ENCODE peak calls at places on chromosome 22, in four cellular contexts. S is OCI-LY7, K is Panc1, D is AG10803. E is an unnamed sample.

GRCh38 chr22:49767355-49768062 is 60.2 kb downstream of the BRD1 start:
- DNase-seq in S (peak), K (peak), D (peak), E (peak)

GRCh38 chr22:19892249-19892879 is 37.7 kb upstream of the GNB1L start:
- DNase-seq in S (peak), K (no peak), D (no peak), E (peak)

GRCh38 chr22:48444320-48445112 is 1383.2 kb downstream of the BRD1 start:
- DNase-seq in S (peak), K (no peak), D (peak), E (no peak)

GRCh38 chr22:19105867-19106802 is 16.1 kb downstream of the DGCR2 start:
- DNase-seq in S (peak), K (no peak), D (no peak), E (no peak)

GRCh38 chr22:50102946-50103345 is 13.1 kb downstream of the MOV10L1 start:
- DNase-seq in S (peak), K (no peak), D (no peak), E (peak)

GRCh38 chr22:39575552-39575825 is 4.9 kb downstream of the CACNA1I start:
- DNase-seq in S (no peak), K (no peak), D (no peak), E (no peak)

GRCh38 chr22:30878516-30879365 is 89.8 kb downstream of the MORC2 start:
- DNase-seq in S (no peak), K (no peak), D (no peak), E (no peak)

GRCh38 chr22:17961443-17961729 is 63.0 kb downstream of the MICAL3 start:
- DNase-seq in S (no peak), K (no peak), D (no peak), E (no peak)

GRCh38 chr22:49211176-49211575 is 616.5 kb downstream of the BRD1 start:
- DNase-seq in S (no peak), K (no peak), D (no peak), E (no peak)

GRCh38 chr22:28600546-28601143 is 79.0 kb downstream of the TTC28 start:
- DNase-seq in S (peak), K (no peak), D (peak), E (peak)

GRCh38 chr22:44167501-44167900 is 13.2 kb upstream of the PARVG start:
- DNase-seq in S (no peak), K (no peak), D (no peak), E (no peak)

GRCh38 chr22:21849489-21849888 is 18.0 kb downstream of the MAPK1 start:
- DNase-seq in S (no peak), K (no peak), D (peak), E (no peak)

GRCh38 chr22:20839837-20840645 is 18.6 kb downstream of the PI4KA start:
- DNase-seq in S (no peak), K (no peak), D (no peak), E (no peak)

GRCh38 chr22:48242461-48242864 is 1480.0 kb downstream of the TBC1D22A start:
- DNase-seq in S (no peak), K (no peak), D (no peak), E (no peak)

DNA sequence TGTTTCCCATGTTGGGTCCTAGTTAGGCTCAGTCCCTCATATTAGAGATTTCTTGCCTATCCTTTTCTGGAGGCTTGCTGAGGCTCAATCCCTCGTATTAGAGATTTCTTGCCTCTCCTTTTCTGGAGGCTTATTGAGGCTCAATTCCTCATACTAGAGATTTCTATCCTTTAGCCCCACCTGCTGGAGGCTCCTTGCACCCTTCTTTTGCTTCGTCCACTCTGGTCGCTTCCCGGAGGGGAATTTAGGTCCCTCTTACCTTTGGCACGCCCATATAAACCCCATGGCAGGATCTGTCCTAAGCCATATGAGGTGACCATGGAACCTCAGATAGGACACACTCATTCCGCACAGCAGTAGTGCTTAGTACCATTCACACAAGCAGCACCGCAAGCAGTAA is 15.9 kb downstream of the CYP2D6 start:
- DNase-seq in S (peak), K (no peak), D (peak), E (no peak)
- TF ChIP-seq CTCF in S (peak), K (peak), D (peak), E (no peak)

DNA sequence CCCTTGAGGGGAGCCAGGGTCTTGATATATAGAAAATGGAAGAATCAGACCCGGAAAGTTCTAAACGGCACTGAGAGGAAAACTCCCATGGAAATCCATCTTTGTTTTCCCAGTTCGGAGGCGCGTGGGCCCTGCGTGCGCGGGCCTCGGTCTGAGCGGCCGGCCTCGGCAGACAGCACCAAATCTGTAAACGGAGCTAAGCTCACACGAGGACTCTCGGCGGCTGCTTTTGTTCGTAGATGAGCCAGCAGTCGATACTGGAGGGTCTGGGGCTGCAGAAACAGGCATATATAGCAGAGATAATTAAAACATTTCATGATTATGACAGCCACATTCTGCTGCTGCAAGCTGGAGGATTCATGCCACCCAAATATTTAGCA is 68.5 kb upstream of the PPARA start:
- DNase-seq in S (no peak), K (no peak), D (no peak), E (no peak)
- TF ChIP-seq CTCF in S (no peak), K (no peak), D (no peak), E (no peak)

DNA sequence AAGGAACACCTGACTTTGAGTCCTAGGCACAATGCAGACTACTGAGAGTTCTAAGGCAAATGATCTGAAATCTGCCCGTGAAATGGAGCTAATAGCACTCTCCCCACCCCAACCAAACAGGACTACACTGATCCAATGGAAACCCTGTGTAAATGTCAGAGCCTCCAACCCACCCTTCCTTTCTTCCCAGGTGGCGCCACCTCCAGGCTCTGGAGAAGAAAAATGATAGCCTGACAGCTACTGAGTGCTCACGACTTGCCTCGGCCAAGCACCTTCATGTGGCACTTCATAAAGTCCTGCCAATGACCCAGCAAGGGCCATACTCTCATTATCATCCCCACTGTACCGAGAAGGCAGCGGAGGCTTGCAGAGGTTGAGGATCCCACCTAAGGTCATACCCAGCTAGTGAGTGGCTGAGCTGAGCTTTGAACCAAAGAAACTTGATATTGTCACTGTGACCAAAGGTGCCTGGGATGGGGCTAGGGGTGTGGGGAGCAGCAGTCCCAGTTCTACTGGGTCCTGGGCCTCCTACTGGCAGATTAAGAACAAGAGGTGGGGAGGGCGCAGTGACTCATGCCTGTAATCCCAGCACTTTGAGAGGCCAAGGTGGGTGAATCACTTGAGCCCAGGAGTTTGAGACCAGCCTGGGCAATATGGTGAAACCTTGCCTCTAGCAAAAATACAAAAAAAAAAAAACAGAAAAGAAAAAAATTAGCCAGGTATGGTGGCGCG is 20.5 kb downstream of the TST start:
- DNase-seq in S (no peak), K (no peak), D (no peak), E (no peak)
- TF ChIP-seq CTCF in S (peak), K (no peak), D (no peak), E (no peak)

DNA sequence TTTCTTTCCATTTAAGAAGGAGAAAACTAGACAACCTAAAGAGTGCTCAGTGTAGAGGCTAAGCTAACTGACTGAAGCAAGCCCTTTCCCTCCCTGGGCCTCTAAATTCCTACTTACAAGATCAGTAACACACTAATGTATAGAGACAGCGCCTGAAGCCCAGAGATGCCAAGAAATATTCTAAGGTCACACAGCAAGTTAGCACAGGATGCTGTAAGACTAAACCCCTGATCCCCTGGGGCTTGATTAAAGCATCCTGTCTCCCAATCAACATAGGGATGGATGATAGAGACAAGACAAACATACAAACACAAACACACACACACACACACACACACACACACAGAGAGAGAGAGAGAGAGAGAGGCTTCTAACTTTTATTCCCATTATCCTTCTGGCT is 5.6 kb downstream of the LARGE1 start:
- DNase-seq in S (no peak), K (no peak), D (no peak), E (no peak)
- TF ChIP-seq CTCF in S (no peak), K (no peak), D (no peak), E (no peak)

GRCh38 chr22:35480627-35481565 is 59.7 kb upstream of the RASD2 start:
- DNase-seq in S (no peak), K (no peak), D (peak), E (no peak)

GRCh38 chr22:35479359-35479758 is 61.3 kb upstream of the RASD2 start:
- DNase-seq in S (no peak), K (no peak), D (no peak), E (no peak)

GRCh38 chr22:35477911-35478582 is 62.6 kb upstream of the RASD2 start:
- DNase-seq in S (no peak), K (no peak), D (peak), E (no peak)

GRCh38 chr22:35482311-35482710 is 58.3 kb upstream of the RASD2 start:
- DNase-seq in S (no peak), K (no peak), D (no peak), E (no peak)

DNA sequence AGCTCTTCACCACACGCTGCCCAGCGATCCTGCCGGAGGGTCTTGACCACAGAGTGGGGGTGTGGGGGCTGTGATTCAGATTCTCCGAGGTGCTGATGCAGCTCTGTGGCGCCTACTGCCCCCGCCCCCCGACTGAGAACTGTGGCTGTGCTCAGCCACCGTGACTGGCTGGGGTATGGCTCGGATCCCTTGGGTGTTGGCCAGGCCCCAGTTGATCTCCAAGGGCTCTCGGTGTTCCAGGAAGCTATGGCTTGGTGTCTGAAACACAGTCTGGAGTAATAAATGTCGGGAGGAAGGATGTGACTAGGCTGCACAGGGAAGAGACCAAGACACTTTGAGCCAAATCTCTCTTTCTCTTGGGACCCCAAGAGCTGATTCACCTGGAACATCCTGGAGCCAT is 60.5 kb upstream of the RASD2 start:
- DNase-seq in S (no peak), K (no peak), D (peak), E (no peak)
- TF ChIP-seq CTCF in S (no peak), K (no peak), D (no peak), E (no peak)